ENCODE peak calls at places on chromosomes 13 and 19, in seven cellular contexts. One of them, this sample, is unnamed.

GRCh38 chr13:30713133-30713532 is 22.2 kb upstream of the ALOX5AP start:
- DNase-seq in A549: no peak
- DNase-seq in progenitor cell of endocrine pancreas: no peak
- DNase-seq in brain microvascular endothelial cell: no peak
- DNase-seq in fibroblast of mammary gland: no peak
- DNase-seq in AG09319: no peak
- DNase-seq in GM13976: no peak
- DNase-seq in this sample: no peak

GRCh38 chr13:99230991-99231390 is 27.2 kb downstream of the GPR18 start:
- DNase-seq in A549: no peak
- DNase-seq in progenitor cell of endocrine pancreas: no peak
- DNase-seq in brain microvascular endothelial cell: no peak
- DNase-seq in fibroblast of mammary gland: no peak
- DNase-seq in AG09319: no peak
- DNase-seq in GM13976: no peak
- DNase-seq in this sample: no peak

GRCh38 chr13:106799731-106800335 is 231.9 kb upstream of the ARGLU1 start:
- DNase-seq in A549: no peak
- DNase-seq in progenitor cell of endocrine pancreas: no peak
- DNase-seq in brain microvascular endothelial cell: no peak
- DNase-seq in fibroblast of mammary gland: no peak
- DNase-seq in AG09319: no peak
- DNase-seq in GM13976: no peak
- DNase-seq in this sample: no peak

GRCh38 chr19:38736036-38736412 is 8.2 kb downstream of the CAPN12 start:
- DNase-seq in A549: peak
- DNase-seq in progenitor cell of endocrine pancreas: no peak
- DNase-seq in brain microvascular endothelial cell: no peak
- DNase-seq in fibroblast of mammary gland: peak
- DNase-seq in AG09319: no peak
- DNase-seq in GM13976: peak
- DNase-seq in this sample: peak

GRCh38 chr13:80931118-80931517 is 590.2 kb upstream of the SPRY2 start:
- DNase-seq in A549: no peak
- DNase-seq in progenitor cell of endocrine pancreas: no peak
- DNase-seq in brain microvascular endothelial cell: no peak
- DNase-seq in fibroblast of mammary gland: no peak
- DNase-seq in AG09319: no peak
- DNase-seq in GM13976: no peak
- DNase-seq in this sample: no peak

GRCh38 chr13:34758628-34759027 is 183.4 kb upstream of the NBEA start:
- DNase-seq in A549: no peak
- DNase-seq in progenitor cell of endocrine pancreas: no peak
- DNase-seq in brain microvascular endothelial cell: no peak
- DNase-seq in fibroblast of mammary gland: no peak
- DNase-seq in AG09319: no peak
- DNase-seq in GM13976: no peak
- DNase-seq in this sample: no peak

GRCh38 chr13:99018418-99019180 is 40.7 kb upstream of the DOCK9 start:
- DNase-seq in A549: no peak
- DNase-seq in progenitor cell of endocrine pancreas: no peak
- DNase-seq in brain microvascular endothelial cell: no peak
- DNase-seq in fibroblast of mammary gland: peak
- DNase-seq in AG09319: no peak
- DNase-seq in GM13976: no peak
- DNase-seq in this sample: no peak

GRCh38 chr19:13849991-13850909 is 26.7 kb upstream of the NANOS3 start:
- DNase-seq in A549: no peak
- DNase-seq in progenitor cell of endocrine pancreas: peak
- DNase-seq in brain microvascular endothelial cell: peak
- DNase-seq in fibroblast of mammary gland: peak
- DNase-seq in AG09319: no peak
- DNase-seq in GM13976: peak
- DNase-seq in this sample: peak

GRCh38 chr13:77516342-77516789 is 19.1 kb upstream of the SCEL start:
- DNase-seq in A549: no peak
- DNase-seq in progenitor cell of endocrine pancreas: no peak
- DNase-seq in brain microvascular endothelial cell: peak
- DNase-seq in fibroblast of mammary gland: peak
- DNase-seq in AG09319: no peak
- DNase-seq in GM13976: no peak
- DNase-seq in this sample: no peak

GRCh38 chr13:21243045-21243842 is 66.8 kb downstream of the MRPL57 start:
- DNase-seq in A549: no peak
- DNase-seq in progenitor cell of endocrine pancreas: no peak
- DNase-seq in brain microvascular endothelial cell: no peak
- DNase-seq in fibroblast of mammary gland: no peak
- DNase-seq in AG09319: no peak
- DNase-seq in GM13976: no peak
- DNase-seq in this sample: no peak

GRCh38 chr13:113032291-113032690 is 63.3 kb downstream of the MCF2L start:
- DNase-seq in A549: no peak
- DNase-seq in progenitor cell of endocrine pancreas: no peak
- DNase-seq in brain microvascular endothelial cell: no peak
- DNase-seq in fibroblast of mammary gland: no peak
- DNase-seq in AG09319: no peak
- DNase-seq in GM13976: no peak
- DNase-seq in this sample: no peak

GRCh38 chr13:108437496-108437895 is 168.0 kb downstream of the TNFSF13B start:
- DNase-seq in A549: no peak
- DNase-seq in progenitor cell of endocrine pancreas: no peak
- DNase-seq in brain microvascular endothelial cell: peak
- DNase-seq in fibroblast of mammary gland: no peak
- DNase-seq in AG09319: no peak
- DNase-seq in GM13976: no peak
- DNase-seq in this sample: no peak

GRCh38 chr19:45863840-45864628 is at the start of gene FOXA3:
- DNase-seq in A549: peak
- DNase-seq in progenitor cell of endocrine pancreas: peak
- DNase-seq in brain microvascular endothelial cell: no peak
- DNase-seq in fibroblast of mammary gland: peak
- DNase-seq in AG09319: no peak
- DNase-seq in GM13976: peak
- DNase-seq in this sample: peak

GRCh38 chr19:21463449-21464105 is 41.8 kb upstream of the ZNF429 start:
- DNase-seq in A549: no peak
- DNase-seq in progenitor cell of endocrine pancreas: peak
- DNase-seq in brain microvascular endothelial cell: no peak
- DNase-seq in fibroblast of mammary gland: no peak
- DNase-seq in AG09319: no peak
- DNase-seq in GM13976: peak
- DNase-seq in this sample: peak

GRCh38 chr13:90690458-90691063 is 656.9 kb upstream of the MIR17HG start:
- DNase-seq in A549: no peak
- DNase-seq in progenitor cell of endocrine pancreas: no peak
- DNase-seq in brain microvascular endothelial cell: peak
- DNase-seq in fibroblast of mammary gland: peak
- DNase-seq in AG09319: no peak
- DNase-seq in GM13976: no peak
- DNase-seq in this sample: no peak

GRCh38 chr13:92901739-92902138 is 324.9 kb upstream of the GPC6 start:
- DNase-seq in A549: no peak
- DNase-seq in progenitor cell of endocrine pancreas: no peak
- DNase-seq in brain microvascular endothelial cell: no peak
- DNase-seq in fibroblast of mammary gland: no peak
- DNase-seq in AG09319: no peak
- DNase-seq in GM13976: no peak
- DNase-seq in this sample: no peak

GRCh38 chr19:11513946-11514345 is 8.3 kb upstream of the ZNF653 start:
- DNase-seq in A549: no peak
- DNase-seq in progenitor cell of endocrine pancreas: no peak
- DNase-seq in brain microvascular endothelial cell: no peak
- DNase-seq in fibroblast of mammary gland: no peak
- DNase-seq in AG09319: no peak
- DNase-seq in GM13976: no peak
- DNase-seq in this sample: no peak

GRCh38 chr13:60572855-60573254 is 175.8 kb downstream of the TDRD3 start:
- DNase-seq in A549: no peak
- DNase-seq in progenitor cell of endocrine pancreas: no peak
- DNase-seq in brain microvascular endothelial cell: no peak
- DNase-seq in fibroblast of mammary gland: no peak
- DNase-seq in AG09319: no peak
- DNase-seq in GM13976: no peak
- DNase-seq in this sample: no peak

GRCh38 chr13:81872581-81872980 is 1531.7 kb upstream of the SPRY2 start:
- DNase-seq in A549: no peak
- DNase-seq in progenitor cell of endocrine pancreas: no peak
- DNase-seq in brain microvascular endothelial cell: no peak
- DNase-seq in fibroblast of mammary gland: no peak
- DNase-seq in AG09319: no peak
- DNase-seq in GM13976: no peak
- DNase-seq in this sample: no peak

GRCh38 chr19:49432141-49433073 is 7.2 kb downstream of the GFY start:
- DNase-seq in A549: no peak
- DNase-seq in progenitor cell of endocrine pancreas: no peak
- DNase-seq in brain microvascular endothelial cell: no peak
- DNase-seq in fibroblast of mammary gland: no peak
- DNase-seq in AG09319: no peak
- DNase-seq in GM13976: peak
- DNase-seq in this sample: no peak

GRCh38 chr19:49428547-49429451 is 3.6 kb downstream of the GFY start:
- DNase-seq in A549: no peak
- DNase-seq in progenitor cell of endocrine pancreas: no peak
- DNase-seq in brain microvascular endothelial cell: no peak
- DNase-seq in fibroblast of mammary gland: no peak
- DNase-seq in AG09319: no peak
- DNase-seq in GM13976: no peak
- DNase-seq in this sample: no peak

GRCh38 chr19:49430172-49430677 is 5.0 kb downstream of the GFY start:
- DNase-seq in A549: no peak
- DNase-seq in progenitor cell of endocrine pancreas: no peak
- DNase-seq in brain microvascular endothelial cell: no peak
- DNase-seq in fibroblast of mammary gland: no peak
- DNase-seq in AG09319: no peak
- DNase-seq in GM13976: peak
- DNase-seq in this sample: no peak

GRCh38 chr19:49431330-49431749 is 6.2 kb downstream of the GFY start:
- DNase-seq in A549: no peak
- DNase-seq in progenitor cell of endocrine pancreas: no peak
- DNase-seq in brain microvascular endothelial cell: no peak
- DNase-seq in fibroblast of mammary gland: no peak
- DNase-seq in AG09319: no peak
- DNase-seq in GM13976: peak
- DNase-seq in this sample: no peak

GRCh38 chr19:49430678-49431329 is 5.6 kb downstream of the GFY start:
- DNase-seq in A549: no peak
- DNase-seq in progenitor cell of endocrine pancreas: no peak
- DNase-seq in brain microvascular endothelial cell: no peak
- DNase-seq in fibroblast of mammary gland: no peak
- DNase-seq in AG09319: no peak
- DNase-seq in GM13976: peak
- DNase-seq in this sample: no peak
- TF ChIP-seq CTCF in A549: peak
- TF ChIP-seq CTCF in progenitor cell of endocrine pancreas: no peak
- TF ChIP-seq CTCF in brain microvascular endothelial cell: peak
- TF ChIP-seq CTCF in fibroblast of mammary gland: peak
- TF ChIP-seq CTCF in AG09319: no peak
- TF ChIP-seq CTCF in GM13976: peak
- TF ChIP-seq CTCF in this sample: peak

DNA sequence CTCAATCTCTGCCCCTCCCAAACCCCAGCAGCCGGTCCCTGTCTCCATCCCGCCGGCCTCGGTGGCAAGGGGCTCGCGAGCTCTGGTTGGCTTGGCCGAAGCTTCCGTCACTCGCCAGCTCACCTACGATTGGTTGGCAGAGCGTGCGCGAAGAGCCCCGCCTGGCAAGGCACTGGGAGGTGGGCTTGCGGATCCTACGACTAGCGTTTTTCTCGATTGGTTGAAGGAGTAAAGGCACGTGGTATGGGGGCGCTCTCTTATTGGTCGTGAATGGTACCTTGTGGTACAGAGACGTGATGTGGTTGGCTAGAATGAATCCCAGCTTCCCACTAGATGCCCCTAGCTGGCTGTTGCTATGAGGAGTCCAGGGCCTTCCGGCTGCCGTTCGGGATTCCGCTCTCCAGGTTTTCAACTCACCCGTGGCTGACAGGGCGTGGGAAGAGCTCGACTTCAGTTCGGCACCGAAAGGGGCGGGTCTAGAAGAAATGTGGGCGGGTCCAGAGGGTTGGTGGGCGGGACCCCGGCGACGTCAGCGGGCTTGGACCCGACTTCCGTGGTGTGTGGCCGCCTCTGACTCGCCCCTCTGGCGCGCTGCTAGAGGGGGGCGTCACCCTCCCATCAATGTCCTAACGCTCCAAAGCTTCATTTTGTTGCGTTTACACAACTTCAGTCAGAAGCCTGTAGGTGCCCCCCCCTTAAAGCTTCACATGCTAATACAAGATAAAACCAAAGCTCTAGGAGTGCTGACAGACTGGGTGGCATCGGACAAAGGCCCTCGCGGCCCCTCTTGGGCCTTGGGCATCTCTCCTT is 847 bp upstream of the RAP2A start:
- DNase-seq in A549: peak
- DNase-seq in progenitor cell of endocrine pancreas: peak
- DNase-seq in brain microvascular endothelial cell: peak
- DNase-seq in fibroblast of mammary gland: peak
- DNase-seq in AG09319: peak
- DNase-seq in GM13976: peak
- DNase-seq in this sample: peak
- TF ChIP-seq CTCF in A549: no peak
- TF ChIP-seq CTCF in progenitor cell of endocrine pancreas: no peak
- TF ChIP-seq CTCF in brain microvascular endothelial cell: no peak
- TF ChIP-seq CTCF in fibroblast of mammary gland: no peak
- TF ChIP-seq CTCF in AG09319: no peak
- TF ChIP-seq CTCF in GM13976: no peak
- TF ChIP-seq CTCF in this sample: no peak

DNA sequence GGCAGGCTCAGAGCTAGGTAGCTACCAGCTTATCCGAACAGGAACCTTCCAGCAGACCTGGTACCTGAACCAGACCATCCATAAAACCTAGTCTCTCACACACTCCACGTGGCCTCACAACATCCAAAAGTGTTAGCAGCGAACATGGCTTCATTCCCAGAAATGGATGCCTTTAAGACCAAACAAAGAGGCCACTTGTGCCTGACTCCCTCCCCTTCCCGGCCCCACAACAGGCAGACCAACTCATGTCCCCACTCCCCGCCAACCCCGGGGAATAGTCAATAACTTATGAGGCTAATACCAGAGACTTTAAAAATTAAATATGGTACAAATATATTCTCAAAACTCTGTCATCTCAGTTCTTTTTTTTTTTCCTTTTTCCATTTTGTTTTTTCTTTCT is 46.2 kb downstream of the ZNF557 start:
- DNase-seq in A549: no peak
- DNase-seq in progenitor cell of endocrine pancreas: no peak
- DNase-seq in brain microvascular endothelial cell: no peak
- DNase-seq in fibroblast of mammary gland: no peak
- DNase-seq in AG09319: no peak
- DNase-seq in GM13976: no peak
- DNase-seq in this sample: no peak
- TF ChIP-seq CTCF in A549: no peak
- TF ChIP-seq CTCF in progenitor cell of endocrine pancreas: no peak
- TF ChIP-seq CTCF in brain microvascular endothelial cell: no peak
- TF ChIP-seq CTCF in fibroblast of mammary gland: no peak
- TF ChIP-seq CTCF in AG09319: no peak
- TF ChIP-seq CTCF in GM13976: no peak
- TF ChIP-seq CTCF in this sample: no peak

DNA sequence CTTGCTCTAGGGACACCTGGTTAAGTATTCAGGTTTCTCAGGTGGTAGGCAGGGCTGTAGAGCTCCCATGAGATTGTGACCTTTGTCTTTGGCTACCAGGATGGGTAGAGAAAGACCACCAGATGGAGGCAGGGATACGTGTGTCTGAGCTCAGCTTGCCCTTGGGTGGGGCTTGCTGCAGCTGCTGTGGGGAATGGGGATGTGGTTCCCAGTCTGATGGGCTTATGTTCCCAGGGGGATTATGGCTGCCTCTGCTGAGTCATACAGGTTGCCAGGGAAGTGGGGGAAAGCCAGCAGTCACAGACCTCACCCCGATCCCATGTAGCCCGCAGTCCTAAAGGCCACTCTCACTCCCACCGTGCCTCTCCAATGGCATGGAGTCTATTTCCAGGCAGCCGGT is 659.9 kb upstream of the KLF12 start:
- DNase-seq in A549: no peak
- DNase-seq in progenitor cell of endocrine pancreas: no peak
- DNase-seq in brain microvascular endothelial cell: no peak
- DNase-seq in fibroblast of mammary gland: peak
- DNase-seq in AG09319: no peak
- DNase-seq in GM13976: no peak
- DNase-seq in this sample: no peak
- TF ChIP-seq CTCF in A549: no peak
- TF ChIP-seq CTCF in progenitor cell of endocrine pancreas: no peak
- TF ChIP-seq CTCF in brain microvascular endothelial cell: no peak
- TF ChIP-seq CTCF in fibroblast of mammary gland: no peak
- TF ChIP-seq CTCF in AG09319: no peak
- TF ChIP-seq CTCF in GM13976: no peak
- TF ChIP-seq CTCF in this sample: no peak

This sample was measured in GM20000.